ENCODE peak calls at places on chromosomes 7 and 10, in nine cellular contexts. D is activated T-cell treated with anti-CD3 and anti-CD28 coated beads for 1 hour; Z is activated CD4-positive, alpha-beta T cell treated with anti-CD3 and anti-CD28 coated beads, Interleukin-2, amount 50 U/mL, for 1 hour; X is IMR-90; K is GM12891; P is BJ; U is stimulated activated CD4-positive, alpha-beta T cell treated with anti-CD3 and anti-CD28 coated beads, Interleukin-2, amount 100 ng/mL, for 48 hours; S is effector CD4-positive, alpha-beta T cell; J is activated naive CD8-positive, alpha-beta T cell treated with anti-CD3 and anti-CD28 coated beads, Interleukin-2, amount 50 U/mL, for 24 hours. T is an unnamed sample.

GRCh38 chr7:47833211-47833610 is 115.1 kb downstream of the PKD1L1 start:
- DNase-seq in D (no peak), Z (no peak), X (no peak), K (no peak), P (no peak), U (no peak), S (no peak), J (no peak), T (no peak)

GRCh38 chr10:28118985-28119628 is 120.2 kb upstream of the ODAD2 start:
- DNase-seq in D (no peak), Z (no peak), X (no peak), K (no peak), P (no peak), U (no peak), S (no peak), J (no peak), T (no peak)

GRCh38 chr10:133527779-133528271 is 662 bp downstream of the CYP2E1 start:
- DNase-seq in D (no peak), Z (no peak), X (no peak), K (no peak), P (no peak), U (no peak), S (no peak), J (no peak), T (no peak)

GRCh38 chr7:83876593-83876992 is 227.7 kb upstream of the SEMA3E start:
- DNase-seq in D (no peak), Z (no peak), X (peak; percentile 7), K (no peak), P (no peak), U (no peak), S (no peak), J (no peak), T (peak; percentile 15)

GRCh38 chr10:119189811-119190282 is 11.2 kb upstream of the PRDX3 start:
- DNase-seq in D (no peak), Z (no peak), X (peak; percentile 95), K (no peak), P (no peak), U (no peak), S (no peak), J (no peak), T (no peak)

GRCh38 chr10:132096223-132096622 is 30.5 kb downstream of the JAKMIP3 start:
- DNase-seq in D (no peak), Z (no peak), X (peak; percentile 15), K (no peak), P (peak; percentile 8), U (no peak), S (no peak), J (no peak), T (no peak)

GRCh38 chr10:87862644-87863101 is 660 bp downstream of the KLLN start:
- DNase-seq in D (no peak), Z (peak; percentile 66), X (peak; percentile 57), K (peak; percentile 28), P (no peak), U (no peak), S (no peak), J (no peak), T (no peak)

GRCh38 chr7:451255-452229 is 68.1 kb downstream of the PDGFA start:
- DNase-seq in D (no peak), Z (no peak), X (no peak), K (no peak), P (no peak), U (no peak), S (no peak), J (no peak), T (no peak)

GRCh38 chr7:44958645-44959344 is 20.0 kb downstream of the MYO1G start:
- DNase-seq in D (no peak), Z (no peak), X (no peak), K (no peak), P (no peak), U (no peak), S (no peak), J (no peak), T (no peak)

GRCh38 chr7:43648725-43649406 is 66.0 kb downstream of the STK17A start:
- DNase-seq in D (peak; percentile 42), Z (peak; percentile 64), X (peak; percentile 85), K (no peak), P (no peak), U (no peak), S (peak; percentile 74), J (peak; percentile 60), T (peak; percentile 58)

GRCh38 chr7:85156661-85157213 is 30.1 kb downstream of the SEMA3D start:
- DNase-seq in D (no peak), Z (no peak), X (no peak), K (no peak), P (no peak), U (no peak), S (no peak), J (no peak), T (no peak)

GRCh38 chr7:122550545-122550944 is 148.4 kb downstream of the RNF133 start:
- DNase-seq in D (no peak), Z (no peak), X (no peak), K (no peak), P (no peak), U (no peak), S (no peak), J (no peak), T (no peak)

GRCh38 chr10:92173996-92174395 is 116.9 kb downstream of the CPEB3 start:
- DNase-seq in D (no peak), Z (no peak), X (no peak), K (no peak), P (no peak), U (no peak), S (no peak), J (no peak), T (no peak)

GRCh38 chr10:69069090-69070042 is 18.5 kb upstream of the SRGN start:
- DNase-seq in D (no peak), Z (no peak), X (no peak), K (no peak), P (no peak), U (no peak), S (no peak), J (no peak), T (no peak)

GRCh38 chr10:52621635-52622079 is 150.9 kb downstream of the MBL2 start:
- DNase-seq in D (no peak), Z (no peak), X (peak; percentile 43), K (no peak), P (peak; percentile 83), U (no peak), S (no peak), J (no peak), T (peak; percentile 80)

T was measured in GM04504.